ENCODE peak calls at places on chromosomes 16 and 17, in five cellular contexts. N is fibroblast of lung; O is astrocyte; X is naive thymus-derived CD4-positive, alpha-beta T cell; Y is cardiac muscle cell. R is an unnamed sample. For H3K9me3, the result is how much of the 10 kb centered on the place peaks cover.

GRCh38 chr17:21298983-21299519 is 14.5 kb downstream of the MAP2K3 start:
- DNase-seq in N (no peak), O (no peak), X (no peak), Y (no peak), R (no peak)

GRCh38 chr16:55876854-55877253 is 1.7 kb upstream of the CES5A start:
- DNase-seq in N (peak), O (peak), X (no peak), Y (no peak), R (peak)

GRCh38 chr16:23356941-23357340 is 54.8 kb downstream of the SCNN1B start:
- DNase-seq in N (no peak), O (no peak), X (no peak), Y (no peak), R (no peak)

GRCh38 chr17:73265646-73266640 is 4.3 kb upstream of the CPSF4L start:
- DNase-seq in N (no peak), O (no peak), X (no peak), Y (no peak), R (no peak)

GRCh38 chr16:10368984-10369551 is 16.8 kb upstream of the ATF7IP2 start:
- DNase-seq in N (peak), O (peak), X (no peak), Y (no peak), R (no peak)

GRCh38 chr16:74660383-74660782 is 6.3 kb downstream of the RFWD3 start:
- DNase-seq in N (no peak), O (no peak), X (no peak), Y (no peak), R (no peak)

GRCh38 chr16:57536306-57537193 is at the start of gene CCDC102A:
- DNase-seq in N (peak), O (no peak), X (peak), Y (peak), R (no peak)

GRCh38 chr16:68283840-68284595 is 19.7 kb downstream of the SLC7A6 start:
- DNase-seq in N (no peak), O (no peak), X (no peak), Y (no peak), R (no peak)

GRCh38 chr16:29820271-29820701 is at the start of gene MVP:
- DNase-seq in N (peak), O (no peak), X (peak), Y (peak), R (peak)

GRCh38 chr16:23949630-23950290 is 114.0 kb downstream of the PRKCB start:
- DNase-seq in N (no peak), O (no peak), X (peak), Y (no peak), R (no peak)

GRCh38 chr17:74677558-74678466 is 34.9 kb downstream of the CD300LF start:
- DNase-seq in N (peak), O (no peak), X (no peak), Y (peak), R (peak)

DNA sequence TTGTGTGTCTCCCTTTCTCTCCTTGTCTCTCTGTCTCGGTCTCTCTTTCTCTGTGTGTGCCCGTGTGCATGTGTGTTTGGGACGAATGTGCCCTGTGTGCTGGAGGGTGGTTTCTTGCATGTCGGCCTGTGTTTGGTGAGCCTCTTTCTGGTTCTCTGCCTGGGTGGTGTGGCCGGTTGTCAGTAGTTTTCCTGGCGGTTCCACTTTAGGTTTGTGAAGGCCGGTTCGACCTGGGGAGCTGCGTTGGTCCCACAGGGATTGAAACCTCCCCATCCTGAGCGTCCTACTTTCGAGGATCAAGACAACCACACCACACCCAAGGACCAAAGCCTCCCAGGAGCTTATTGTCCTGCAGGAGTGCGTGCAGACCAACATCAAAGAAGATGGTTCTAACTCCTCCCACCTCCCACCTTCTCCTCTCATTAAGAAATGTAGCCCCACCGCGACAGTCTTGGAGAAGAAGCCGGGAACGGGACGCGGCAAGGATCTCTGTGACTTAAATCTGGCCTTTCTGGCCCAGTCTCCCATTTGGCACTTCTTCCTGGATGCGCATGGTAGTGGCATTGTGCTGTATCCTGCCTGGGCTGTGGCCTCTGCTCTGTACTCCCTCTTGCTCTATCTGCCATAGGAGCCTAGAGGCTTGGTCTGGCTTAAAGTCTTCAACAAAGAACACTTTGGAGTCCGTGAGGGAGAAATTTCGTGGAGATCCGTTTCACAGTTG is 1685.0 kb downstream of the TP53TG3F start:
- DNase-seq in N (no peak), O (no peak), X (no peak), Y (no peak), R (no peak)
- H3K9me3 ChIP-seq in N (under half), O (under half), X (under half), Y (under half), R (under half)

DNA sequence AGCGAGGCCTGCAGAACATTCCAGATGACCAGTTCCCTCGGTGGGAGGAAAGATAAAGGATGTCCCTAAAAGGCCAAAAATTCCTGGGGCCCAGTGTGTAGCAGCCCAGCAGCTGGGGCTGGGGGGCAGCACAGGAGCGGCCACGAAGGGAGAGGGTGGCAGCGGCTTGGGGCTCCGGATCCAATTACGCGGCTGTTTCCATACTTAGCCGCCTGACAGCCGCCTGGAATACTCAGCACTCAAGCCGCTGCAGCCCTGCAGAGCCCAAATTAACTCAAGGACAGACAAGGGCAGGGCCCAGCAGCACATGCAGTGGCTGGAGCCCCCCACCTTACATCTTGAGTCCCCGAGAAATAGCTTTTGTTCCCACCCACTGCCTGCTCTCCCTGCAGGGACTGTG is 1.3 kb downstream of the SRL start:
- DNase-seq in N (no peak), O (no peak), X (no peak), Y (no peak), R (no peak)
- H3K4me3 ChIP-seq in N (no peak), O (no peak), X (no peak), Y (no peak), R (no peak)

GRCh38 chr17:27590864-27591263 is 40.1 kb upstream of the LGALS9 start:
- DNase-seq in N (no peak), O (no peak), X (no peak), Y (no peak), R (no peak)

GRCh38 chr17:27585792-27586191 is 45.2 kb upstream of the LGALS9 start:
- DNase-seq in N (no peak), O (no peak), X (no peak), Y (no peak), R (no peak)

GRCh38 chr17:27585153-27585681 is 45.8 kb upstream of the LGALS9 start:
- DNase-seq in N (no peak), O (no peak), X (no peak), Y (no peak), R (no peak)

GRCh38 chr17:27586203-27586701 is 44.7 kb upstream of the LGALS9 start:
- DNase-seq in N (peak), O (peak), X (no peak), Y (peak), R (no peak)

DNA sequence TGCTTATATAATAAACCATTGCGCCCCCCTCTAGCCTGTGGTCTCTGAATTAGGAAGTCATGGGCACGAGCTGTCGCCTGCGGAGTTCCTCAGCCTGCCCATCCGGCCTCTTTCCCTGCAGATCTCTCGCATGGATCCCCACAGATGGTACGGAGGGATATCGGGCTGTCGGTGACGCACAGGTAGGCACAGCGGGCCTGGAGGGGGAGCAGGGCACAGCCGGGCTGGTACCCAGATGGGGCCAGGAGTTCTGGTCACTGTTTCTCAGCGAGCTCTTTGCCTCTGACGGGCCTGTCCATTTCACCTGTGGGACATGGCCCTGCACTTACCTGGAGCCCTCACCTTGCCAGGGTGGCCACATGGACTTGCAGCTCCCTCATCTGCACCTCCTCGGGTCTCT is 42.6 kb upstream of the LGALS9 start:
- DNase-seq in N (no peak), O (no peak), X (no peak), Y (no peak), R (no peak)
- H3K9me3 ChIP-seq in N (under half), O (under half), X (under half), Y (under half), R (under half)

GRCh38 chr16:1745181-1745899 is 26.0 kb downstream of the NME3 start:
- DNase-seq in N (peak), O (peak), X (no peak), Y (peak), R (peak)

GRCh38 chr16:1743376-1744337 is 27.7 kb downstream of the NME3 start:
- DNase-seq in N (no peak), O (no peak), X (no peak), Y (no peak), R (no peak)

GRCh38 chr16:1746693-1747195 is 24.6 kb downstream of the NME3 start:
- DNase-seq in N (peak), O (peak), X (no peak), Y (peak), R (no peak)

GRCh38 chr16:1745900-1746692 is 25.2 kb downstream of the NME3 start:
- DNase-seq in N (peak), O (peak), X (no peak), Y (peak), R (peak)

GRCh38 chr16:1744338-1744840 is 27.0 kb downstream of the NME3 start:
- DNase-seq in N (no peak), O (no peak), X (no peak), Y (no peak), R (no peak)
- H3K4me3 ChIP-seq in N (no peak), O (no peak), X (no peak), Y (no peak), R (no peak)

GRCh38 chr16:35363510-35363909 is 1904.1 kb downstream of the TP53TG3F start:
- DNase-seq in N (no peak), O (no peak), X (no peak), Y (no peak), R (no peak)
- H3K9me3 ChIP-seq in N (under half), O (under half), X (under half), Y (under half), R (under half)

GRCh38 chr17:78780852-78781338 is 1.2 kb downstream of the CYTH1 start:
- DNase-seq in N (no peak), O (no peak), X (peak), Y (no peak), R (no peak)
- H3K4me3 ChIP-seq in N (peak), O (peak), X (peak), Y (peak), R (peak)

DNA sequence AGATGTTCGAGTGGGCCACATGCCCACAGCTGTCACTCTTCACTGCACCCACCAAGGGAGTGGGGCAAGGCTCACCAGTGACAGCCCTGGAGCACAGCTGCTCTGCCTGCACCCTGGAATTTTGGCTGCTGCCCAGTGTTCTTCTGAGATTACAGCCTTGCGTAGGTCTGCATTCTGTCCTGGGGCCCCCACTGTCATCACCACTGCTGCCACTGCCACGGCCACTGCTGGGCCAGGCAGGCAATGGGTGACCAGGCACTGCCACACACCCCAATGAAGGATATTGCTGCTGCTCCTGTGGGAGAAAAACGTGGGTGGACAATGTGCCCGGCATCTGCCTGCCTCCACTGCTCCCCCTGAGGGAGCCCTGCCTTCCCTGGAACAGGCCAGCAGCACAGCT is 1717.0 kb downstream of the TP53TG3F start:
- DNase-seq in N (no peak), O (no peak), X (no peak), Y (no peak), R (no peak)
- H3K9me3 ChIP-seq in N (under half), O (under half), X (under half), Y (under half), R (under half)

DNA sequence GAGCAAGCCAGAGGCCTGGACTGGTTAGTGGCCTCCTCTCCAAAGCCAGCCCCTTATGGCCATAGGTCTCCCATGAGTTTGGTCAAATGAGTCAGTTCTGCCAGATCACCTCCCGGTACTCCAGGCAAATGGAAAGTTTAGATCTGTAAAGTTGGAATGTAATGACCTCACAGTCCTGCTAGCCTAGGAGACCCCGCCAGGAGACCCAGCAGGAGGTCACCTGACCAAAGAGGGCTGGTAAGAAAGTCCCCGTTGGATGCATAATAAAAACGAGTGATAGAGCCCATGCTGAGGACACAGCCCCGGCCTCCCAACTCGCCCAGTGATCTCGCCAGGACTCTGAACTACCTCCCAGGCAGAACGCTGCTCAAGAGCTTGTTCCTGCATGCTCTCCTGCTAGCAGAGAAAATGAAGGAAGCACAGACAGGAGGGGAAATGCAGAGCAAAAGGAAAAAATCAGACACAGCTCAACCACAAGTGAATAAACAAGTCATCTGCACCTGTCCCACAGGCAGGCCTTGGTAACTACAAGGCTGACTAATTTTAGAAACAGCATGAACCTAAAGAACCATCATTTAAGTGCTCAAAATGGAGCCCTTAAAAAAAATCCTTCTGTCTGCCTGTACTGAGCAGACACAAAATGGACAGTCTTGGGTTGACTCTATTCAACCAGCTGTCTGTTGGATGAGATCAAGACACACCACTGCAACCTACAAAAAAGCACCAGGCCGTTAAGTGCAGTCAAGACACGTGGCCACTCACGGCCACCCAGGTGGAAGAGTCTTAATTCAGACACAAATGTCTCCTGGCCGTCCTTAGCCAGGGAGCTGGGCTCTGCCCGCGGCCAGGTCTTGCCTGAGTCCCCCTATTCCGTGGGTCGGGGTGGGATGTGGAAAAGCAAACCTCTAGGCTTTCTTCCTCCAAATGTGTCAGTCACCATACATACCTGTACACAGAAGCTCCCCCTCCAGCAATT is 9.2 kb downstream of the CDIP1 start:
- DNase-seq in N (peak), O (peak), X (peak), Y (peak), R (no peak)
- H3K4me3 ChIP-seq in N (no peak), O (no peak), X (no peak), Y (no peak), R (no peak)

GRCh38 chr16:31810863-31811262 is 62.7 kb upstream of the ZNF267 start:
- DNase-seq in N (no peak), O (no peak), X (no peak), Y (no peak), R (no peak)
- H3K9me3 ChIP-seq in N (under half), O (under half), X (under half), Y (under half), R (under half)

R was measured in MG63.